ENCODE peak calls at places on chromosomes 6 and 20, in nine cellular contexts. One of them, this sample, is unnamed.

GRCh38 chr20:52313335-52313963 is 121.9 kb upstream of the ZFP64 start:
- DNase-seq in SW 1271: peak
- DNase-seq in hepatocyte: peak
- DNase-seq in CD8-positive, alpha-beta memory T cell: no peak
- DNase-seq in hippocampal formation: peak
- DNase-seq in left kidney: peak
- DNase-seq in IMR-90: peak
- DNase-seq in NCI-H1092: peak
- DNase-seq in dermis blood vessel endothelial cell: peak
- DNase-seq in this sample: no peak

GRCh38 chr6:31473780-31474725 is 23.9 kb upstream of the MICB start:
- DNase-seq in NCI-H1092: no peak
- DNase-seq in left kidney: no peak
- DNase-seq in SW 1271: no peak
- DNase-seq in CD8-positive, alpha-beta memory T cell: no peak
- DNase-seq in hepatocyte: no peak
- DNase-seq in dermis blood vessel endothelial cell: peak
- DNase-seq in hippocampal formation: no peak
- DNase-seq in IMR-90: peak
- DNase-seq in this sample: no peak

GRCh38 chr20:62362590-62362940 is 4.5 kb downstream of the LAMA5 start:
- DNase-seq in IMR-90: no peak
- DNase-seq in NCI-H1092: no peak
- DNase-seq in hippocampal formation: no peak
- DNase-seq in hepatocyte: peak
- DNase-seq in SW 1271: no peak
- DNase-seq in CD8-positive, alpha-beta memory T cell: no peak
- DNase-seq in left kidney: peak
- DNase-seq in dermis blood vessel endothelial cell: no peak
- DNase-seq in this sample: no peak

GRCh38 chr6:52063584-52064400 is 23.6 kb downstream of the PKHD1 start:
- DNase-seq in CD8-positive, alpha-beta memory T cell: peak
- DNase-seq in hippocampal formation: peak
- DNase-seq in hepatocyte: peak
- DNase-seq in left kidney: peak
- DNase-seq in IMR-90: peak
- DNase-seq in NCI-H1092: no peak
- DNase-seq in SW 1271: no peak
- DNase-seq in dermis blood vessel endothelial cell: peak
- DNase-seq in this sample: peak

GRCh38 chr6:32995448-32995847 is 13.9 kb downstream of the HLA-DOA start:
- DNase-seq in hepatocyte: no peak
- DNase-seq in SW 1271: no peak
- DNase-seq in hippocampal formation: no peak
- DNase-seq in IMR-90: no peak
- DNase-seq in dermis blood vessel endothelial cell: no peak
- DNase-seq in CD8-positive, alpha-beta memory T cell: no peak
- DNase-seq in NCI-H1092: no peak
- DNase-seq in left kidney: no peak
- DNase-seq in this sample: no peak

GRCh38 chr6:29527564-29527963 is 32.0 kb downstream of the UBD start:
- DNase-seq in CD8-positive, alpha-beta memory T cell: no peak
- DNase-seq in hippocampal formation: no peak
- DNase-seq in IMR-90: no peak
- DNase-seq in dermis blood vessel endothelial cell: no peak
- DNase-seq in NCI-H1092: no peak
- DNase-seq in left kidney: no peak
- DNase-seq in SW 1271: no peak
- DNase-seq in hepatocyte: no peak
- DNase-seq in this sample: no peak

GRCh38 chr20:22341508-22341907 is 242.9 kb downstream of the FOXA2 start:
- DNase-seq in NCI-H1092: no peak
- DNase-seq in left kidney: no peak
- DNase-seq in CD8-positive, alpha-beta memory T cell: no peak
- DNase-seq in hippocampal formation: no peak
- DNase-seq in dermis blood vessel endothelial cell: no peak
- DNase-seq in SW 1271: peak
- DNase-seq in hepatocyte: no peak
- DNase-seq in IMR-90: no peak
- DNase-seq in this sample: no peak

GRCh38 chr20:21521596-21522478 is 8.0 kb upstream of the NKX2-2 start:
- DNase-seq in IMR-90: no peak
- DNase-seq in left kidney: peak
- DNase-seq in CD8-positive, alpha-beta memory T cell: no peak
- DNase-seq in dermis blood vessel endothelial cell: no peak
- DNase-seq in hepatocyte: no peak
- DNase-seq in SW 1271: no peak
- DNase-seq in NCI-H1092: no peak
- DNase-seq in hippocampal formation: no peak
- DNase-seq in this sample: no peak

GRCh38 chr6:33316603-33317417 is 734 bp downstream of the ZBTB22 start:
- DNase-seq in NCI-H1092: no peak
- DNase-seq in IMR-90: no peak
- DNase-seq in hepatocyte: no peak
- DNase-seq in hippocampal formation: no peak
- DNase-seq in dermis blood vessel endothelial cell: no peak
- DNase-seq in left kidney: no peak
- DNase-seq in CD8-positive, alpha-beta memory T cell: no peak
- DNase-seq in SW 1271: no peak
- DNase-seq in this sample: no peak

GRCh38 chr6:87029711-87030314 is 65.1 kb downstream of the CGA start:
- DNase-seq in NCI-H1092: no peak
- DNase-seq in SW 1271: peak
- DNase-seq in hepatocyte: peak
- DNase-seq in left kidney: peak
- DNase-seq in dermis blood vessel endothelial cell: peak
- DNase-seq in IMR-90: peak
- DNase-seq in CD8-positive, alpha-beta memory T cell: no peak
- DNase-seq in hippocampal formation: no peak
- DNase-seq in this sample: peak

GRCh38 chr6:127592964-127593363 is 16.0 kb downstream of the C6orf58 start:
- DNase-seq in CD8-positive, alpha-beta memory T cell: no peak
- DNase-seq in hepatocyte: no peak
- DNase-seq in IMR-90: no peak
- DNase-seq in SW 1271: no peak
- DNase-seq in hippocampal formation: no peak
- DNase-seq in NCI-H1092: no peak
- DNase-seq in left kidney: no peak
- DNase-seq in dermis blood vessel endothelial cell: no peak
- DNase-seq in this sample: no peak

GRCh38 chr20:36833275-36834020 is 42.5 kb upstream of the TLDC2 start:
- DNase-seq in NCI-H1092: no peak
- DNase-seq in dermis blood vessel endothelial cell: no peak
- DNase-seq in left kidney: no peak
- DNase-seq in hippocampal formation: peak
- DNase-seq in SW 1271: no peak
- DNase-seq in CD8-positive, alpha-beta memory T cell: no peak
- DNase-seq in hepatocyte: peak
- DNase-seq in IMR-90: peak
- DNase-seq in this sample: no peak

GRCh38 chr6:45586216-45587171 is 208.8 kb upstream of the SUPT3H start:
- DNase-seq in SW 1271: no peak
- DNase-seq in left kidney: no peak
- DNase-seq in dermis blood vessel endothelial cell: no peak
- DNase-seq in CD8-positive, alpha-beta memory T cell: peak
- DNase-seq in NCI-H1092: no peak
- DNase-seq in hippocampal formation: no peak
- DNase-seq in hepatocyte: no peak
- DNase-seq in IMR-90: no peak
- DNase-seq in this sample: peak

GRCh38 chr20:60086936-60087562 is 128.8 kb downstream of the CDH26 start:
- DNase-seq in IMR-90: no peak
- DNase-seq in NCI-H1092: no peak
- DNase-seq in dermis blood vessel endothelial cell: no peak
- DNase-seq in SW 1271: no peak
- DNase-seq in CD8-positive, alpha-beta memory T cell: no peak
- DNase-seq in hepatocyte: no peak
- DNase-seq in hippocampal formation: no peak
- DNase-seq in left kidney: no peak
- DNase-seq in this sample: no peak

GRCh38 chr20:4012631-4013030 is 2.7 kb downstream of the RNF24 start:
- DNase-seq in IMR-90: peak
- DNase-seq in hippocampal formation: no peak
- DNase-seq in CD8-positive, alpha-beta memory T cell: no peak
- DNase-seq in NCI-H1092: no peak
- DNase-seq in dermis blood vessel endothelial cell: no peak
- DNase-seq in hepatocyte: no peak
- DNase-seq in left kidney: no peak
- DNase-seq in SW 1271: no peak
- DNase-seq in this sample: no peak

GRCh38 chr6:78614961-78615360 is 252.4 kb upstream of the IRAK1BP1 start:
- DNase-seq in dermis blood vessel endothelial cell: no peak
- DNase-seq in hepatocyte: no peak
- DNase-seq in hippocampal formation: no peak
- DNase-seq in SW 1271: no peak
- DNase-seq in left kidney: no peak
- DNase-seq in CD8-positive, alpha-beta memory T cell: no peak
- DNase-seq in IMR-90: no peak
- DNase-seq in NCI-H1092: no peak
- DNase-seq in this sample: no peak

GRCh38 chr6:33075568-33076405 is at the start of gene HLA-DPB1:
- DNase-seq in SW 1271: no peak
- DNase-seq in CD8-positive, alpha-beta memory T cell: no peak
- DNase-seq in hepatocyte: peak
- DNase-seq in hippocampal formation: no peak
- DNase-seq in left kidney: peak
- DNase-seq in dermis blood vessel endothelial cell: peak
- DNase-seq in NCI-H1092: no peak
- DNase-seq in IMR-90: peak
- DNase-seq in this sample: peak

GRCh38 chr20:15555913-15556312 is 1017.3 kb downstream of the KIF16B start:
- DNase-seq in IMR-90: no peak
- DNase-seq in CD8-positive, alpha-beta memory T cell: no peak
- DNase-seq in hippocampal formation: no peak
- DNase-seq in dermis blood vessel endothelial cell: no peak
- DNase-seq in left kidney: no peak
- DNase-seq in SW 1271: no peak
- DNase-seq in NCI-H1092: no peak
- DNase-seq in hepatocyte: peak
- DNase-seq in this sample: no peak

GRCh38 chr6:105272783-105273182 is 93.0 kb upstream of the POPDC3 start:
- DNase-seq in left kidney: peak
- DNase-seq in SW 1271: no peak
- DNase-seq in dermis blood vessel endothelial cell: peak
- DNase-seq in hepatocyte: peak
- DNase-seq in hippocampal formation: no peak
- DNase-seq in NCI-H1092: no peak
- DNase-seq in IMR-90: peak
- DNase-seq in CD8-positive, alpha-beta memory T cell: no peak
- DNase-seq in this sample: no peak

GRCh38 chr6:84137051-84137375 is 90.4 kb downstream of the CEP162 start:
- DNase-seq in IMR-90: peak
- DNase-seq in SW 1271: no peak
- DNase-seq in dermis blood vessel endothelial cell: peak
- DNase-seq in NCI-H1092: peak
- DNase-seq in hippocampal formation: no peak
- DNase-seq in left kidney: no peak
- DNase-seq in CD8-positive, alpha-beta memory T cell: no peak
- DNase-seq in hepatocyte: no peak
- DNase-seq in this sample: no peak

GRCh38 chr6:13818341-13818740 is 4.0 kb upstream of the MCUR1 start:
- DNase-seq in left kidney: no peak
- DNase-seq in dermis blood vessel endothelial cell: no peak
- DNase-seq in SW 1271: no peak
- DNase-seq in IMR-90: no peak
- DNase-seq in NCI-H1092: no peak
- DNase-seq in hepatocyte: no peak
- DNase-seq in CD8-positive, alpha-beta memory T cell: no peak
- DNase-seq in hippocampal formation: no peak
- DNase-seq in this sample: no peak

GRCh38 chr6:158560787-158561246 is 926 bp downstream of the TMEM181 start:
- DNase-seq in hippocampal formation: no peak
- DNase-seq in CD8-positive, alpha-beta memory T cell: no peak
- DNase-seq in NCI-H1092: no peak
- DNase-seq in dermis blood vessel endothelial cell: peak
- DNase-seq in left kidney: peak
- DNase-seq in hepatocyte: peak
- DNase-seq in SW 1271: no peak
- DNase-seq in IMR-90: no peak
- DNase-seq in this sample: no peak